ENCODE peak calls at places on chromosomes 5 and 9, in four cellular contexts. S is BE2C, H is GM23338, P is thoracic aorta. K is an unnamed sample. For H3K27me3 and H3K4me1, the result is how much of the 10 kb centered on the place peaks cover.

GRCh38 chr5:148458036-148458888 is 74.5 kb downstream of the FBXO38 start:
- DNase-seq in P (no peak), H (no peak), S (no peak), K (no peak)

GRCh38 chr9:133972041-133972970 is 19.8 kb downstream of the VAV2 start:
- DNase-seq in H (no peak), S (peak), P (no peak), K (no peak)

GRCh38 chr5:126918624-126918957 is 111.8 kb downstream of the MARCHF3 start:
- DNase-seq in H (no peak), P (no peak), S (no peak), K (no peak)

GRCh38 chr5:127833999-127834953 is 131.1 kb downstream of the CCDC192 start:
- DNase-seq in P (no peak), S (no peak), H (no peak), K (no peak)

GRCh38 chr9:15824310-15824709 is 271.5 kb downstream of the CCDC171 start:
- DNase-seq in H (peak), P (no peak), S (peak), K (no peak)

GRCh38 chr9:133425049-133425632 is 3.0 kb downstream of the ADAMTS13 start:
- DNase-seq in S (no peak), H (no peak), P (no peak), K (no peak)

GRCh38 chr9:81861644-81862043 is 66.6 kb upstream of the SPATA31D4 start:
- DNase-seq in H (no peak), S (no peak), P (no peak), K (no peak)

GRCh38 chr5:87825583-87825982 is 412.9 kb upstream of the CCNH start:
- DNase-seq in S (no peak), H (peak), P (no peak), K (no peak)

GRCh38 chr5:72144762-72145161 is 37.5 kb downstream of the MAP1B start:
- DNase-seq in H (no peak), S (no peak), P (no peak), K (no peak)

GRCh38 chr5:111132731-111133435 is 40.7 kb downstream of the WDR36 start:
- DNase-seq in H (no peak), P (no peak), S (no peak), K (no peak)

GRCh38 chr9:21559402-21560280 is 77.5 kb upstream of the IFNE start:
- DNase-seq in P (no peak), S (peak), H (peak), K (peak)

GRCh38 chr9:21561502-21561901 is 79.4 kb upstream of the IFNE start:
- DNase-seq in H (no peak), S (no peak), P (no peak), K (no peak)

GRCh38 chr9:21558079-21558478 is 76.0 kb upstream of the IFNE start:
- DNase-seq in S (no peak), P (no peak), H (no peak), K (no peak)

GRCh38 chr9:21558627-21559401 is 76.7 kb upstream of the IFNE start:
- DNase-seq in H (peak), S (no peak), P (no peak), K (no peak)

GRCh38 chr9:21560281-21560745 is 78.2 kb upstream of the IFNE start:
- DNase-seq in P (no peak), S (no peak), H (peak), K (no peak)
- H3K27me3 ChIP-seq in P (under half), S (half or more), H (under half), K (under half)

GRCh38 chr5:156907667-156908066 is 55.4 kb downstream of the TIMD4 start:
- DNase-seq in H (no peak), S (no peak), P (no peak), K (no peak)
- H3K4me1 ChIP-seq in H (under half), S (under half), P (under half), K (under half)

DNA sequence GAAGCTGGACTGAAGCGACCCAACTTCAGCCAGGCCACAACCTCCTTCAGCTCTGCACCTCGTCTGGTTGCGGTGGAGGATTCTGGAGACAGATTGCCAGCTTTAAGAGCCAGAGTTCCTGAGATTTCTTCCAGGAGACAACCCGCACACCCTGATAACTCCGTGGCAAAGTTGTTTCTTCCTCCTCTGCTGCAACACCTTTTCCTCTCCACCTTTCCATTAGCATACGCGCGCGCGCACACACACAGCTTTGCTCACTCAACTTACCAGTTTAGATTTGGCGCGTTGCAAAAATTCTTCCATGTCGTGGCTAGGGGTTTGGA is 292 bp downstream of the PRUNE2 start:
- DNase-seq in P (no peak), S (no peak), H (peak), K (no peak)
- H3K27me3 ChIP-seq in P (under half), S (under half), H (under half), K (under half)

GRCh38 chr5:158755971-158756370 is 343.7 kb downstream of the EBF1 start:
- DNase-seq in S (no peak), P (no peak), H (no peak), K (no peak)

GRCh38 chr5:158755221-158755620 is 344.5 kb downstream of the EBF1 start:
- DNase-seq in H (no peak), P (no peak), S (no peak), K (no peak)

GRCh38 chr5:158753354-158753753 is 346.4 kb downstream of the EBF1 start:
- DNase-seq in S (no peak), H (no peak), P (no peak), K (no peak)

GRCh38 chr5:158752656-158752973 is 347.1 kb downstream of the EBF1 start:
- DNase-seq in P (no peak), H (no peak), S (no peak), K (no peak)

DNA sequence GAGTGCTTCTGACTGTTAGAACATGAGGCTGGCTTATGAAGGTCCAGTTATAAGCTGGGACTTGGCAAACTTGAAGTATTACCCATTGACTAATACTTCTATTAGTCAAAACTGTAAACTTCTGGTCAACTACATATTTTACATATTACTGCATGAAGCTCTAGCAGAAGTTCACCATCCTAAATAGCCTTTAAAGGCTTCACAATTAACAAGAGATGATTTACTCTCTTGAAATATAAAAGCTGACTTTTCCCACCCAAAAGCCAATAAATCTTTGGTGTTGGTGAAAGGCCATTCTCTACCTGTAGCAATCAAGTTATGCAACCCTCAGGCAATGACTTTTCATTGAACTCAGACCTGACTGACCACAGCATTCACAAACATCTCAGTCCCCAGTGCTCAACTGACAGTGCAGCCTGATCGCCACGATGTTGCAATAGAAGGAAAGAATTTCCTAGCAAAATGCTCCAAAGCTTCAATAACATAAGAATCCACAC is 345.6 kb downstream of the EBF1 start:
- DNase-seq in S (no peak), H (no peak), P (no peak), K (no peak)
- H3K4me1 ChIP-seq in S (under half), H (under half), P (under half), K (under half)

GRCh38 chr5:150757087-150757649 is 1.6 kb downstream of the DCTN4 start:
- DNase-seq in S (no peak), H (no peak), P (no peak), K (no peak)

GRCh38 chr5:150762216-150762615 is 3.4 kb upstream of the DCTN4 start:
- DNase-seq in P (no peak), H (no peak), S (no peak), K (no peak)

GRCh38 chr5:150758210-150758533 is 645 bp downstream of the DCTN4 start:
- DNase-seq in P (no peak), H (no peak), S (no peak), K (no peak)

GRCh38 chr5:150758534-150759333 is at the start of gene DCTN4:
- DNase-seq in S (peak), P (peak), H (peak), K (peak)

DNA sequence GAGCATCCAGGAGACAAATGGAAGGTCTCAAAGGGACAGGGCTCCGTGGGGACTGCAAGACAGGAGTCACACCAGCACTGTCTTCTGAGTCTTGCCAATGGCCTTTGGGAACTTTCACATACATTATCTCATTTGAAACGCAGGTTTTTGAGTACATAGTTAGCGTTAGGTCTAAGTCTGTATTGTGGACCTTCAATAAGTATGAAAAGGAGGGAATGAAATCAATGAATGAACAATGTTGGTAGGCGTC is 442 bp upstream of the DCTN4 start:
- DNase-seq in P (no peak), S (no peak), H (no peak), K (no peak)
- H3K27me3 ChIP-seq in P (under half), S (under half), H (under half), K (under half)

DNA sequence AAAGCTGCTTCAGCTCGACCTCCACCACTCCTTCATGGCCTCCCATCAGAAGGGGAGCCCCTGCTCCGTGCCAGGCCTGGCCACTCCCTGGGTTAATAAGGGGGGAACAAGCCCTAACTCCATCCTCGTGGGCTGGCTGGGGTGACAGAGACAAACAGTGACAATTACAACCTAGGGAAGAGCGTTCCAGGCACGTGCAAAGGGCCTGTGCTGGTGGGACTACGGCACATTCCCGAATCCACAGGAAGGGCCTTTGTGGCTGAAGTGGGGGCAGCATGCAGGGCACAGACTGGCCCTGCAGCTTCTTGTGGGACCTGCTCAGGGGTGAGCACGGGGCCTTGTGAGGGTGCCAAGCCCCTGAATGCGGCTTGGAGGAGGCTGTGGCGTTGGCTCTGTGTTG is 157.4 kb downstream of the C9orf50 start:
- DNase-seq in S (no peak), P (no peak), H (no peak), K (no peak)
- H3K4me1 ChIP-seq in S (under half), P (half or more), H (under half), K (under half)

DNA sequence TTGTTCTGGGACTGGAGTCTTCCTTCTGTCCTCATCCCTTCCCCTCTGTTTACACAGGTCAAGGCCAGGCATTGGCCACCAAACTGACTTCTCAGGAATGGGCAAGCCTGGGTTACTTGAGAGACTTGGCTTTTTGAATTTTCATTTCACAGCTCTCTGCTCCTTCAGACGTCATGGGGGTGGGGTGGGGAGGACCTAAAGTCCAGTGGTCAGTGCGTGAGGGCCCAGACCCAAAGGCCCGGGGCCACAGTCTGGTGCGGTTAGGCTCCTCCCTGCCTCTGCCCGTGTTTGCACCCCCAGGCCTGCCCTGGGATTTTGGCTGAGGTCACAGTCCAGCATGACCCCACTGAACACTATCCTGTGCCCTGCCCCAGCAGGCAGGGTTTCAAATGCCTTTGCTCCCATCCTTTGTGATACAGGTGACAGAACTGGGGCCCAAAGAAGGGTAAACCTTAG is 4.1 kb upstream of the CXXC5 start:
- DNase-seq in P (no peak), H (no peak), S (no peak), K (no peak)
- H3K27me3 ChIP-seq in P (under half), H (under half), S (under half), K (under half)

DNA sequence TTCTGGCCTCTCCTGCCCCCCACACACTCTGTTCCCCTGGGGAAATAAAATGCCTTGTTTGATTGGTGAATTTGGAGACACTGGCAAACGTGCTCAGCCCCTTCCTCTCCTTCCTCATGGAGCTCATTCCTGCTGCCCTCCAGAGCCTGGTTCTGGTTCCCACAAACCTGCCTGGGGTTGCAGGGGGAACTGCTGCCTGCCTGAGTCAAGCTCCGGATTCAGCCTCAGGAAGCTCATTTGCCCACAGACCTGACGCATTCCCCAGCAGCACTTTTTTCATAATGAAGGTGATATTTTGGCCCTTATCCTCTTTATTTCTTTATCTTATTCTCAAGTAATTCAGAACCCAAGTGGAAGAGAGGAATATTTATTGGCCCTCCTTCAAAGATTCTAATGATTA is 140.5 kb downstream of the TTLL11 start:
- DNase-seq in P (no peak), H (no peak), S (no peak), K (no peak)
- H3K4me1 ChIP-seq in P (under half), H (under half), S (under half), K (under half)

GRCh38 chr9:91102269-91102668 is 259.4 kb downstream of the AUH start:
- DNase-seq in H (no peak), S (no peak), P (no peak), K (no peak)
- H3K27me3 ChIP-seq in H (under half), S (under half), P (under half), K (under half)

K was measured in heart left ventricle.